ENCODE peak calls at places on chromosomes 2 and 18, in six cellular contexts. Q is COR-L47; K is HCT116; B is stimulated activated CD4-positive, alpha-beta T cell treated with anti-CD3 and anti-CD28 coated beads, Interleukin-2, amount 100 ng/mL, for 24 hours; S is ascending aorta; A is SW 1271. C is an unnamed sample.

GRCh38 chr2:222959358-222959757 is 92.6 kb upstream of the KCNE4 start:
- DNase-seq in K (peak), Q (no peak), A (peak), B (no peak), S (no peak), C (no peak)

GRCh38 chr2:238890131-238890530 is 42.2 kb downstream of the TWIST2 start:
- DNase-seq in K (no peak), S (no peak), Q (no peak), B (no peak), A (no peak), C (no peak)

GRCh38 chr2:61492476-61492875 is 21.6 kb upstream of the USP34 start:
- DNase-seq in Q (no peak), A (no peak), S (no peak), B (no peak), K (no peak), C (no peak)

GRCh38 chr2:86794866-86795265 is 4.2 kb upstream of the CD8A start:
- DNase-seq in B (no peak), Q (no peak), S (no peak), A (no peak), K (no peak), C (no peak)

GRCh38 chr2:25851740-25852503 is 26.4 kb downstream of the ASXL2 start:
- DNase-seq in A (peak), S (no peak), Q (peak), B (peak), K (peak), C (peak)

GRCh38 chr2:33810046-33810835 is 211.1 kb upstream of the FAM98A start:
- DNase-seq in S (no peak), A (no peak), Q (no peak), K (no peak), B (no peak), C (no peak)

GRCh38 chr2:207489251-207489650 is 40.5 kb upstream of the CREB1 start:
- DNase-seq in A (no peak), K (no peak), S (no peak), Q (no peak), B (no peak), C (no peak)

GRCh38 chr2:117519238-117519637 is 295.3 kb upstream of the DDX18 start:
- DNase-seq in K (no peak), S (no peak), B (no peak), A (no peak), Q (no peak), C (no peak)

GRCh38 chr2:8636691-8637636 is 44.9 kb upstream of the ID2 start:
- DNase-seq in B (no peak), A (no peak), S (no peak), K (no peak), Q (no peak), C (no peak)

GRCh38 chr18:10454800-10455550 is 540 bp downstream of the APCDD1 start:
- DNase-seq in S (no peak), A (no peak), B (no peak), Q (no peak), K (no peak), C (no peak)

GRCh38 chr18:13284330-13285027 is 65.9 kb downstream of the LDLRAD4 start:
- DNase-seq in Q (no peak), B (peak), K (no peak), A (no peak), S (no peak), C (no peak)

GRCh38 chr2:73841912-73842738 is 13.4 kb downstream of the STAMBP start:
- DNase-seq in A (no peak), K (no peak), B (no peak), Q (no peak), S (no peak), C (no peak)

GRCh38 chr2:2270808-2271415 is 60.2 kb downstream of the MYT1L start:
- DNase-seq in S (no peak), K (no peak), Q (no peak), A (no peak), B (no peak), C (no peak)

GRCh38 chr2:126655500-126656310 is at the start of gene GYPC:
- DNase-seq in S (peak), A (no peak), B (peak), Q (no peak), K (no peak), C (peak)

GRCh38 chr18:9615973-9616559 is 1.7 kb upstream of the PPP4R1 start:
- DNase-seq in B (no peak), A (no peak), S (no peak), Q (no peak), K (no peak), C (no peak)

GRCh38 chr18:53380063-53380639 is 844.3 kb downstream of the MBD2 start:
- DNase-seq in A (no peak), K (peak), Q (peak), S (no peak), B (no peak), C (no peak)

GRCh38 chr2:181684454-181685149 is 4.3 kb upstream of the NEUROD1 start:
- DNase-seq in Q (no peak), K (no peak), B (no peak), S (no peak), A (no peak), C (no peak)

GRCh38 chr18:54480616-54481015 is 110.4 kb upstream of the DYNAP start:
- DNase-seq in K (no peak), A (no peak), B (no peak), Q (no peak), S (no peak), C (no peak)

GRCh38 chr18:55861266-55861665 is 273.3 kb upstream of the TCF4 start:
- DNase-seq in S (no peak), B (no peak), A (no peak), Q (peak), K (no peak), C (no peak)

GRCh38 chr2:98771771-98772521 is 41.0 kb upstream of the MGAT4A start:
- DNase-seq in Q (no peak), K (no peak), A (no peak), B (peak), S (no peak), C (no peak)

GRCh38 chr2:99562516-99562915 is 72.7 kb upstream of the REV1 start:
- DNase-seq in Q (no peak), K (no peak), A (no peak), B (no peak), S (no peak), C (no peak)

GRCh38 chr18:12246849-12247808 is 7.0 kb upstream of the CIDEA start:
- DNase-seq in K (no peak), S (no peak), B (no peak), A (no peak), Q (no peak), C (no peak)

GRCh38 chr2:161946489-161947107 is 127.4 kb downstream of the DPP4 start:
- DNase-seq in Q (peak), B (no peak), S (no peak), A (no peak), K (peak), C (no peak)

GRCh38 chr18:26655614-26656400 is 107.5 kb upstream of the KCTD1 start:
- DNase-seq in Q (peak), S (no peak), K (no peak), A (no peak), B (no peak), C (no peak)

GRCh38 chr2:97868986-97869721 is 126.6 kb downstream of the TMEM131 start:
- DNase-seq in K (peak), S (peak), B (no peak), Q (no peak), A (peak), C (no peak)

GRCh38 chr2:29267710-29268109 is 152.5 kb downstream of the CLIP4 start:
- DNase-seq in A (no peak), K (no peak), Q (no peak), B (no peak), S (no peak), C (no peak)

GRCh38 chr18:10519366-10519765 is 6.5 kb upstream of the NAPG start:
- DNase-seq in K (no peak), B (no peak), S (no peak), Q (no peak), A (no peak), C (no peak)

GRCh38 chr18:50277935-50278334 is 3.4 kb downstream of the MBD1 start:
- DNase-seq in K (no peak), S (no peak), Q (no peak), A (no peak), B (no peak), C (no peak)

GRCh38 chr2:161049571-161049970 is 110.7 kb upstream of the TANK start:
- DNase-seq in A (no peak), Q (no peak), B (no peak), K (no peak), S (no peak), C (no peak)

GRCh38 chr2:206079699-206080465 is 6.1 kb downstream of the INO80D start:
- DNase-seq in Q (no peak), B (no peak), S (no peak), K (no peak), A (no peak), C (no peak)

GRCh38 chr2:38523728-38524437 is 78.8 kb downstream of the HNRNPLL start:
- DNase-seq in B (no peak), A (no peak), S (no peak), K (no peak), Q (no peak), C (no peak)

GRCh38 chr2:235183789-235184188 is 232.0 kb downstream of the SH3BP4 start:
- DNase-seq in S (no peak), B (no peak), K (no peak), A (no peak), Q (no peak), C (no peak)

GRCh38 chr2:98333922-98334321 is 12.3 kb upstream of the CNGA3 start:
- DNase-seq in Q (no peak), S (no peak), B (no peak), K (no peak), A (no peak), C (no peak)

GRCh38 chr18:22166070-22166972 is 3.1 kb upstream of the GATA6 start:
- DNase-seq in K (no peak), S (peak), A (no peak), B (no peak), Q (no peak), C (no peak)

GRCh38 chr2:227615181-227615580 is 541 bp upstream of the SCYGR3 start:
- DNase-seq in A (no peak), K (no peak), Q (no peak), B (no peak), S (no peak), C (no peak)

GRCh38 chr2:184877909-184878308 is 279.6 kb downstream of the ZNF804A start:
- DNase-seq in K (no peak), Q (no peak), S (no peak), B (no peak), A (no peak), C (no peak)